ENCODE peak calls at places on chromosome 6, in four cellular contexts. B, C, X and T are unnamed samples.

GRCh38 chr6:156953478-156954146 is 176.4 kb downstream of the ARID1B start:
- DNase-seq in C (peak; percentile 99), X (no peak), B (peak; percentile 93), T (no peak)

GRCh38 chr6:17725083-17725482 is 18.4 kb upstream of the NUP153 start:
- DNase-seq in C (peak; percentile 59), X (peak; percentile 69), B (peak; percentile 93), T (peak; percentile 92)

GRCh38 chr6:56851541-56852248 is 103.2 kb upstream of the BEND6 start:
- DNase-seq in C (peak; percentile 89), B (peak; percentile 94), X (no peak), T (peak; percentile 62)

GRCh38 chr6:3247255-3248146 is 11.2 kb upstream of the PSMG4 start:
- DNase-seq in B (peak; percentile 58), X (no peak), C (peak; percentile 97), T (peak; percentile 75)

GRCh38 chr6:90676516-90676915 is 89.6 kb upstream of the MAP3K7 start:
- DNase-seq in B (peak; percentile 99), C (no peak), X (peak; percentile 74), T (peak; percentile 90)

GRCh38 chr6:15249371-15250019 is 3.6 kb downstream of the JARID2 start:
- DNase-seq in B (no peak), C (no peak), X (no peak), T (no peak)

GRCh38 chr6:34576286-34576955 is 20.3 kb upstream of the SPDEF start:
- DNase-seq in B (no peak), X (no peak), C (no peak), T (no peak)

GRCh38 chr6:33173228-33174180 is 18.8 kb downstream of the COL11A2 start:
- DNase-seq in X (no peak), B (no peak), C (no peak), T (no peak)

GRCh38 chr6:28943557-28944411 is 20.0 kb upstream of the TRIM27 start:
- DNase-seq in B (peak; percentile 93), X (peak; percentile 75), C (peak; percentile 73), T (peak; percentile 88)

GRCh38 chr6:24558516-24558915 is 63.7 kb downstream of the ALDH5A1 start:
- DNase-seq in X (no peak), B (no peak), C (no peak), T (no peak)

GRCh38 chr6:121592261-121592935 is 157.0 kb downstream of the GJA1 start:
- DNase-seq in X (no peak), C (no peak), B (no peak), T (no peak)

GRCh38 chr6:21587925-21588811 is 5.4 kb upstream of the SOX4 start:
- DNase-seq in X (no peak), C (peak; percentile 44), B (peak; percentile 70), T (peak; percentile 60)

GRCh38 chr6:168035098-168035660 is 37.7 kb downstream of the KIF25 start:
- DNase-seq in B (peak; percentile 59), C (peak; percentile 78), X (peak; percentile 54), T (peak; percentile 83)

GRCh38 chr6:107603029-107603428 is 113.1 kb downstream of the SOBP start:
- DNase-seq in X (no peak), B (no peak), C (no peak), T (no peak)

GRCh38 chr6:36766649-36766945 is 69.0 kb downstream of the RAB44 start:
- DNase-seq in B (no peak), C (no peak), X (no peak), T (no peak)
- H4K5ac ChIP-seq in B (no peak overlapping the region), C (no peak overlapping the region), X (no peak overlapping the region), T (no peak overlapping the region)

GRCh38 chr6:5516036-5516435 is 254.7 kb downstream of the FARS2 start:
- DNase-seq in C (no peak), B (no peak), X (no peak), T (no peak)
- H4K5ac ChIP-seq in C (no peak overlapping the region), B (no peak overlapping the region), X (no peak overlapping the region), T (no peak overlapping the region)

GRCh38 chr6:119317007-119317406 is 32.6 kb downstream of the MAN1A1 start:
- DNase-seq in X (no peak), B (no peak), C (no peak), T (no peak)
- H4K5ac ChIP-seq in X (no peak overlapping the region), B (no peak overlapping the region), C (no peak overlapping the region), T (no peak overlapping the region)

GRCh38 chr6:43047998-43048397 is 5.7 kb downstream of the CUL7 start:
- DNase-seq in X (no peak), B (no peak), C (no peak), T (peak; percentile 19)

GRCh38 chr6:43050981-43051380 is 2.7 kb downstream of the CUL7 start:
- DNase-seq in X (no peak), C (no peak), B (no peak), T (peak; percentile 21)

GRCh38 chr6:43040542-43041257 is 13.0 kb downstream of the CUL7 start:
- DNase-seq in B (no peak), C (no peak), X (no peak), T (peak; percentile 17)

GRCh38 chr6:43043310-43043709 is 10.3 kb downstream of the CUL7 start:
- DNase-seq in B (no peak), C (no peak), X (no peak), T (peak; percentile 19)

DNA sequence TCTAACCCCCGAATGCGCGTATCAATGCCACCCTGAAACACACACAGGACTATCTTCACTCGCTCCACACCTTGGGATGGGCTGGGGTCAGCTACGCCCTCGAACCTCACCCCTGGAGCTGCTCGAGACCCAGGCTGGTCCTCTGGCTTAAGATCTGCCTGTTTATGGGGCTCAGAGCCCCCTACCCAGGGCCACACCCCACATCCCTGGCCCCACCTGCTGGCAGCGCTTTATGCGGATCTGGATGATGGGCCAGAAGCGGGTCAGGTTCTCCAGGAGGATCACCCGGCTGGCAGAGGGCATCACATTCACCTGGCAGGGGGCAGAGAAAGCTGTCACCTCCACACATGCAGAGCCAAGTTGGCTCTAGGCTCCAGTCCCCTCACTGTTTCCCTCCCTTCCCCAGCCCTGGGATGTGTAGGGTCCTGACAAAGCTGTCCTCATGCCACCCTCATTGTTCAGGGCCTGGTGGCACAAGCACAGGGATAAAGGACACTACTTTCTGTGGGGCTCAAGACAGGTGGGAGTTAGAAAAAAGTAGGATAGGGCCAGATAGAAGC is 8.2 kb downstream of the CUL7 start:
- DNase-seq in X (no peak), B (no peak), C (no peak), T (peak; percentile 22)
- H4K5ac ChIP-seq in X (no peak overlapping the region), B (no peak overlapping the region), C (no peak overlapping the region), T (no peak overlapping the region)

DNA sequence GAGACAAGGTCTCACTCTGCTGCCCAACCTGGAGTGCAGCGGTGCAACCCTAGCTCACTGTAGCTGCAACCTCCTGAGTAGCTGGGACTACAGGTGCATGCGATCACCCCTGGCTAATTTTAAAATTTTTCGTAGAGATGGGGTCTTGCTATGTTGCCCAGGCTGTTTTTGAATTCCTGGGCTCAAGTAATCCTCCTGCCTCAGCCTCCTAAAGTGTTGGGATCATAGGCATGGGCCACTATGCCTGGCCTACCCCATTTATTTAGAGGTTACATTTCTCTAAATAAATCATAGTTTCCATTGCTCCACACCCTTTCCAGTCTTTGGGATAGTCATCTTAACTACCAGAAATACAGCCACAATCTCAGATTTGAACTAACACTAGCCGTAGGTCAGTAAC is 134.7 kb upstream of the CITED2 start:
- DNase-seq in B (no peak), C (no peak), X (no peak), T (no peak)
- H4K5ac ChIP-seq in B (no peak overlapping the region), C (no peak overlapping the region), X (no peak overlapping the region), T (no peak overlapping the region)

DNA sequence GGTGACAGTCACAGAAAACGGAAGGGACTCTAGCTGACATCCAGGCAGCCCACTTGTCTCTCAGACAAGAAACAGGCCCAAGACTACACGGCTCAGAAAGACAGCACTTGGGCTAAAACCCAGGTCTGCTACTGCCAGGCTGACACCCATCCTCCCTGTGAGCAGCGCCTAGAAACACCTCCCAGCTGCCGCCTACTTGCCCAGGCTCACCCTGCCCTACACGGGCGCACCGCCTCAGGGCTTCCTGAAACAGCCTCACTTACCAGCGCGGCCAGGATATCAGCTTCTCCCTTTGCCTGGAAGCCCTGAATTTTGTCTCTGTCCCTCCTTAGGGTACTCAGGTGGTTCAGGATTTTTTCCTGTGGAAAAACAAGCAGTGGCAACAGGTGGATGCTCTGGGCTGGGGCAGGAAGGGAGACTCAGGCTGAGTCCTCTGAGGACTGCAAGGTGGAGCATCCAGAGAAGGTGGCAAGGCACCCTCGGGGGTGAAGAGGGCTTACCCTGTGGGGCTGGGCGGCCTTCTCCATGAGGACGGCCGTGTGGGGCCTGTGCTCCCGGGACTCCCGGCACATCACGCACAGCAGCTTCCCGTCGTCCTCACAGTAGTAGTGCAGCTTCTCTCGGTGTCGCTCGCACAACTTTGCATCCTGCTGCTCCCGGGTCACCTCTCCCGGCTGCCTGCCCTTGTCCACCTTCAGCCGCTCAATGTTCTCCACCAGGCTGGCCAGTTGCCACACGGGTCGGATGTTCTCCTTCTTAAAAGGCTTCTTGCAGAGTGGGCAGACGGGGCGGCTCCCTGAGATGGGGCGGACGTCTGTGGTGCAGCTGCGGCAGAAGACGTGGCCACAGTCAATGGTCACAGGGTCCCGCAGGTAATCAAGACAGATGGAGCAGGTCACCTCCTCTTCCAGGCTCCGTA is 14.8 kb downstream of the TRIM26 start:
- DNase-seq in C (no peak), B (no peak), X (no peak), T (no peak)
- H4K5ac ChIP-seq in C (no peak overlapping the region), B (no peak overlapping the region), X (no peak overlapping the region), T (no peak overlapping the region)

DNA sequence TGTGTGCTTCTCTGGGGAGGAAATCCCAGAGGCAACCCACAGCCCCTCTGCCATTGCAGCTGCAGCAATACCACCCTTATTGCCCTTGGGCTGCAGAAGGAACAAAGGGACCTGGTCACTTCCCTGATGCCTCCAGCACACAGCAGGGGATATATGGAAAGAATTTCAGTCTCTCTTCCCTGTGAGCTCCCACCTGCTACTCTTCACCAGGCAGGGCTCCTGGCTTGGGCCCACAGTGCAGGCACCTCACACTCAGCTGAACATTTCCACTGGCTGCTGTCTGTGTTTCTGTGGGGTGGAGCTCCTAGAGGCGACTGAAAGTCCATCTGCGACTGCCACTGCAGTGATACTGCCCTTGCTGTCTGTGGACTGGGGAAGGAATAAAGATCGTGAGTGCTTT is 91.5 kb upstream of the MAP3K4 start:
- DNase-seq in X (no peak), C (no peak), B (peak; percentile 73), T (peak; percentile 56)
- H4K5ac ChIP-seq in X (no peak overlapping the region), C (no peak overlapping the region), B (no peak overlapping the region), T (no peak overlapping the region)